ENCODE peak calls at places on chromosomes 11 and 22, in ten cellular contexts. O, Y, L, W, F, T, D, C, R and X are unnamed samples.

GRCh38 chr11:29448246-29448877 is 568.5 kb downstream of the KCNA4 start:
- DNase-seq in O (peak), Y (peak), L (peak), W (no peak), F (no peak), T (no peak), D (peak), C (no peak), R (peak), X (no peak)

GRCh38 chr11:121523581-121524232 is 70.9 kb upstream of the SORL1-AS1 start:
- DNase-seq in O (no peak), Y (no peak), L (no peak), W (no peak), F (no peak), T (no peak), D (peak), C (no peak), R (no peak), X (no peak)

GRCh38 chr22:30245985-30246901 is at the start of gene LIF:
- DNase-seq in O (no peak), Y (peak), L (no peak), W (peak), F (peak), T (peak), D (no peak), C (peak), R (no peak), X (no peak)

GRCh38 chr11:898160-898517 is 12.5 kb downstream of the CHID1 start:
- DNase-seq in O (no peak), Y (peak), L (peak), W (no peak), F (peak), T (no peak), D (no peak), C (no peak), R (peak), X (no peak)

GRCh38 chr11:36453678-36454077 is 56.4 kb downstream of the TRAF6 start:
- DNase-seq in O (no peak), Y (peak), L (peak), W (no peak), F (no peak), T (no peak), D (no peak), C (peak), R (no peak), X (no peak)

GRCh38 chr11:13116491-13116890 is 107.4 kb downstream of the RASSF10 start:
- DNase-seq in O (no peak), Y (no peak), L (no peak), W (no peak), F (no peak), T (no peak), D (no peak), C (no peak), R (no peak), X (no peak)

GRCh38 chr11:69008774-69009440 is 4.1 kb downstream of the MRGPRF start:
- DNase-seq in O (peak), Y (peak), L (peak), W (no peak), F (peak), T (no peak), D (no peak), C (peak), R (no peak), X (peak)

GRCh38 chr22:19799322-19800190 is 39.0 kb downstream of the TBX1 start:
- DNase-seq in O (no peak), Y (no peak), L (no peak), W (no peak), F (peak), T (no peak), D (no peak), C (no peak), R (no peak), X (peak)

GRCh38 chr11:45211732-45212131 is 65.3 kb downstream of the PRDM11 start:
- DNase-seq in O (no peak), Y (no peak), L (no peak), W (no peak), F (no peak), T (no peak), D (no peak), C (no peak), R (no peak), X (no peak)

GRCh38 chr11:84498016-84498415 is 1129.1 kb downstream of the DLG2 start:
- DNase-seq in O (peak), Y (no peak), L (no peak), W (no peak), F (no peak), T (no peak), D (no peak), C (no peak), R (no peak), X (no peak)

GRCh38 chr11:10201343-10201742 is 92.7 kb downstream of the SBF2 start:
- DNase-seq in O (no peak), Y (no peak), L (no peak), W (no peak), F (no peak), T (no peak), D (no peak), C (no peak), R (no peak), X (no peak)

GRCh38 chr22:48702573-48703264 is 1125.0 kb downstream of the BRD1 start:
- DNase-seq in O (no peak), Y (no peak), L (peak), W (no peak), F (no peak), T (no peak), D (no peak), C (no peak), R (no peak), X (no peak)

GRCh38 chr11:20022363-20023081 is 137.8 kb downstream of the DBX1 start:
- DNase-seq in O (no peak), Y (no peak), L (no peak), W (no peak), F (peak), T (no peak), D (no peak), C (no peak), R (peak), X (no peak)

GRCh38 chr11:7893792-7894191 is 37.3 kb downstream of the OR10A6 start:
- DNase-seq in O (no peak), Y (no peak), L (no peak), W (no peak), F (no peak), T (no peak), D (no peak), C (peak), R (no peak), X (no peak)

GRCh38 chr11:128904303-128904871 is 13.2 kb downstream of the KCNJ5 start:
- DNase-seq in O (no peak), Y (no peak), L (peak), W (no peak), F (no peak), T (no peak), D (no peak), C (no peak), R (no peak), X (no peak)

GRCh38 chr11:65216830-65217229 is 35.1 kb downstream of the CAPN1 start:
- DNase-seq in O (peak), Y (no peak), L (no peak), W (no peak), F (no peak), T (no peak), D (no peak), C (no peak), R (no peak), X (no peak)

GRCh38 chr11:2118674-2119073 is 20.5 kb downstream of the IGF2 start:
- DNase-seq in O (no peak), Y (no peak), L (no peak), W (no peak), F (no peak), T (no peak), D (no peak), C (no peak), R (no peak), X (no peak)

GRCh38 chr22:22770280-22770871 is 117.2 kb upstream of the IGLL5 start:
- DNase-seq in O (peak), Y (peak), L (peak), W (peak), F (peak), T (peak), D (no peak), C (peak), R (peak), X (no peak)

GRCh38 chr22:23718371-23719165 is 27.8 kb downstream of the RGL4 start:
- DNase-seq in O (no peak), Y (no peak), L (no peak), W (no peak), F (no peak), T (no peak), D (no peak), C (peak), R (no peak), X (no peak)

GRCh38 chr11:60005360-60005759 is 11.6 kb upstream of the OOSP4B start:
- DNase-seq in O (no peak), Y (no peak), L (no peak), W (no peak), F (no peak), T (no peak), D (no peak), C (no peak), R (no peak), X (no peak)

GRCh38 chr11:125551835-125552342 is 17.4 kb upstream of the EI24 start:
- DNase-seq in O (no peak), Y (peak), L (no peak), W (no peak), F (no peak), T (no peak), D (no peak), C (no peak), R (no peak), X (no peak)

GRCh38 chr22:39290724-39291161 is 28.7 kb downstream of the RPL3 start:
- DNase-seq in O (peak), Y (no peak), L (no peak), W (no peak), F (peak), T (no peak), D (no peak), C (no peak), R (no peak), X (no peak)

GRCh38 chr11:44561275-44561781 is 4.1 kb upstream of the CD82 start:
- DNase-seq in O (peak), Y (no peak), L (no peak), W (no peak), F (no peak), T (no peak), D (no peak), C (no peak), R (no peak), X (no peak)

GRCh38 chr22:35587447-35587870 is 29.7 kb downstream of the MB start:
- DNase-seq in O (peak), Y (no peak), L (no peak), W (no peak), F (no peak), T (no peak), D (no peak), C (no peak), R (peak), X (no peak)

GRCh38 chr22:46120420-46120737 is 29.9 kb upstream of the PPARA start:
- DNase-seq in O (no peak), Y (no peak), L (no peak), W (no peak), F (no peak), T (no peak), D (no peak), C (no peak), R (no peak), X (no peak)

GRCh38 chr11:68780829-68781228 is 29.5 kb upstream of the TESMIN start:
- DNase-seq in O (peak), Y (peak), L (peak), W (no peak), F (peak), T (no peak), D (no peak), C (peak), R (no peak), X (no peak)

GRCh38 chr11:134993691-134994243 is 581.7 kb upstream of the B3GAT1 start:
- DNase-seq in O (no peak), Y (no peak), L (no peak), W (no peak), F (no peak), T (no peak), D (no peak), C (no peak), R (no peak), X (no peak)

GRCh38 chr11:120564573-120565301 is 53.2 kb downstream of the GRIK4 start:
- DNase-seq in O (peak), Y (peak), L (peak), W (no peak), F (peak), T (no peak), D (peak), C (no peak), R (peak), X (no peak)

GRCh38 chr11:130513132-130513531 is 64.7 kb downstream of the ADAMTS15 start:
- DNase-seq in O (no peak), Y (no peak), L (peak), W (no peak), F (peak), T (no peak), D (no peak), C (peak), R (peak), X (no peak)

GRCh38 chr11:17607572-17608570 is 60.8 kb downstream of the OTOG start:
- DNase-seq in O (no peak), Y (no peak), L (no peak), W (no peak), F (no peak), T (no peak), D (no peak), C (peak), R (no peak), X (no peak)

GRCh38 chr11:134357545-134357839 is 25.7 kb downstream of the GLB1L2 start:
- DNase-seq in O (no peak), Y (no peak), L (no peak), W (no peak), F (no peak), T (no peak), D (peak), C (no peak), R (no peak), X (no peak)

GRCh38 chr22:27867114-27867957 is 51.7 kb downstream of the PITPNB start:
- DNase-seq in O (no peak), Y (no peak), L (no peak), W (no peak), F (peak), T (no peak), D (no peak), C (no peak), R (no peak), X (no peak)

GRCh38 chr11:29518389-29519174 is 498.2 kb downstream of the KCNA4 start:
- DNase-seq in O (no peak), Y (peak), L (peak), W (no peak), F (no peak), T (no peak), D (no peak), C (no peak), R (no peak), X (no peak)

GRCh38 chr11:134516529-134516928 is 104.5 kb upstream of the B3GAT1 start:
- DNase-seq in O (no peak), Y (no peak), L (no peak), W (no peak), F (no peak), T (no peak), D (peak), C (no peak), R (peak), X (no peak)

GRCh38 chr22:50301581-50301991 is 5.9 kb downstream of the PLXNB2 start:
- DNase-seq in O (no peak), Y (no peak), L (no peak), W (no peak), F (no peak), T (no peak), D (no peak), C (no peak), R (no peak), X (no peak)

GRCh38 chr11:12989428-12990242 is 19.5 kb upstream of the RASSF10 start:
- DNase-seq in O (no peak), Y (peak), L (peak), W (no peak), F (no peak), T (no peak), D (no peak), C (no peak), R (no peak), X (no peak)

GRCh38 chr11:86741489-86742435 is 58.6 kb upstream of the PRSS23 start:
- DNase-seq in O (no peak), Y (peak), L (no peak), W (no peak), F (peak), T (no peak), D (no peak), C (no peak), R (no peak), X (peak)

GRCh38 chr11:47946682-47947575 is 33.4 kb upstream of the PTPRJ start:
- DNase-seq in O (peak), Y (peak), L (peak), W (no peak), F (peak), T (no peak), D (no peak), C (peak), R (no peak), X (peak)

GRCh38 chr11:57499413-57499982 is 16.0 kb downstream of the SLC43A1 start:
- DNase-seq in O (peak), Y (no peak), L (peak), W (no peak), F (peak), T (peak), D (peak), C (peak), R (peak), X (peak)